ENCODE peak calls at places on chromosomes 6 and 20, in six cellular contexts. A is stimulated activated CD4-positive, alpha-beta T cell treated with anti-CD3 and anti-CD28 coated beads, Interleukin-2, amount 100 ng/mL, for 24 hours; F is left kidney; H is fibroblast of lung; W is neural crest cell; E is endodermal cell. T is an unnamed sample.

GRCh38 chr20:14647016-14647415 is 309.6 kb upstream of the FLRT3 start:
- DNase-seq in A (no peak), F (no peak), H (no peak), W (no peak), E (no peak), T (no peak)

GRCh38 chr6:5995705-5996686 is 10.7 kb downstream of the NRN1 start:
- DNase-seq in A (no peak), F (peak), H (peak), W (peak), E (peak), T (peak)

GRCh38 chr6:31139599-31139998 is 733 bp upstream of the PSORS1C2 start:
- DNase-seq in A (no peak), F (peak), H (peak), W (no peak), E (peak), T (no peak)

GRCh38 chr20:2140561-2140960 is 38.9 kb downstream of the STK35 start:
- DNase-seq in A (no peak), F (no peak), H (peak), W (no peak), E (no peak), T (peak)

GRCh38 chr6:5401845-5402738 is 140.8 kb downstream of the FARS2 start:
- DNase-seq in A (no peak), F (no peak), H (no peak), W (no peak), E (no peak), T (no peak)

GRCh38 chr6:2900821-2901644 is 2.1 kb downstream of the SERPINB9 start:
- DNase-seq in A (no peak), F (no peak), H (no peak), W (no peak), E (no peak), T (no peak)

GRCh38 chr6:117480651-117481050 is 1.8 kb upstream of the DCBLD1 start:
- DNase-seq in A (no peak), F (peak), H (no peak), W (no peak), E (no peak), T (no peak)

GRCh38 chr6:36874016-36874442 is 574 bp downstream of the PPIL1 start:
- DNase-seq in A (no peak), F (no peak), H (peak), W (no peak), E (no peak), T (no peak)

GRCh38 chr20:56554869-56555268 is 21.8 kb downstream of the FAM209B start:
- DNase-seq in A (no peak), F (peak), H (peak), W (no peak), E (peak), T (peak)

GRCh38 chr6:108082539-108082938 is 8.0 kb upstream of the OSTM1 start:
- DNase-seq in A (no peak), F (no peak), H (no peak), W (no peak), E (no peak), T (no peak)

GRCh38 chr20:49712918-49713778 is 530 bp downstream of the B4GALT5 start:
- DNase-seq in A (peak), F (peak), H (no peak), W (peak), E (peak), T (peak)

GRCh38 chr6:26502169-26502568 is 2.1 kb downstream of the BTN1A1 start:
- DNase-seq in A (no peak), F (peak), H (no peak), W (no peak), E (no peak), T (no peak)

GRCh38 chr6:3870528-3870925 is 21.4 kb downstream of the FAM50B start:
- DNase-seq in A (no peak), F (no peak), H (no peak), W (no peak), E (peak), T (no peak)

T was measured in heart left ventricle.